ENCODE peak calls at places on chromosomes 2 and 18, in seven cellular contexts. F, G, S, I, R, B and E are unnamed samples.

GRCh38 chr18:79400091-79400590 is 4.4 kb downstream of the NFATC1 start:
- DNase-seq in F (peak; percentile 58), G (peak; percentile 66), S (no peak), I (peak; percentile 74), R (no peak), B (no peak), E (peak; percentile 72)

GRCh38 chr2:128196026-128196822 is 105.2 kb downstream of the UGGT1 start:
- DNase-seq in F (peak; percentile 52), G (no peak), S (no peak), I (no peak), R (peak; percentile 47), B (no peak), E (no peak)

GRCh38 chr2:170925923-170926322 is 3.1 kb upstream of the GORASP2 start:
- DNase-seq in F (no peak), G (no peak), S (no peak), I (no peak), R (no peak), B (no peak), E (no peak)

GRCh38 chr2:100425107-100425506 is 7.6 kb upstream of the CHST10 start:
- DNase-seq in F (no peak), G (no peak), S (no peak), I (no peak), R (no peak), B (no peak), E (no peak)

GRCh38 chr2:212538156-212539144 is at the start of gene ERBB4:
- DNase-seq in F (peak; percentile 56), G (no peak), S (peak; percentile 51), I (no peak), R (no peak), B (no peak), E (no peak)

GRCh38 chr2:174972924-174973323 is 32.3 kb downstream of the CHN1 start:
- DNase-seq in F (no peak), G (no peak), S (no peak), I (no peak), R (no peak), B (no peak), E (no peak)

GRCh38 chr18:21167641-21168372 is 56.2 kb upstream of the ROCK1 start:
- DNase-seq in F (peak; percentile 63), G (no peak), S (no peak), I (no peak), R (peak; percentile 24), B (no peak), E (no peak)

GRCh38 chr2:27776097-27776496 is 4.6 kb downstream of the MRPL33 start:
- DNase-seq in F (no peak), G (no peak), S (no peak), I (no peak), R (no peak), B (no peak), E (no peak)

GRCh38 chr2:178473931-178474330 is 4.5 kb downstream of the FKBP7 start:
- DNase-seq in F (no peak), G (no peak), S (no peak), I (no peak), R (no peak), B (no peak), E (no peak)

GRCh38 chr18:76131738-76132137 is 363.3 kb downstream of the ZNF516 start:
- DNase-seq in F (no peak), G (no peak), S (no peak), I (no peak), R (no peak), B (no peak), E (no peak)

GRCh38 chr2:120421830-120422175 is 75.9 kb downstream of the INHBB start:
- DNase-seq in F (peak; percentile 44), G (no peak), S (no peak), I (no peak), R (no peak), B (no peak), E (no peak)

GRCh38 chr18:1244397-1245122 is 339.9 kb downstream of the ADCYAP1 start:
- DNase-seq in F (no peak), G (no peak), S (no peak), I (no peak), R (no peak), B (no peak), E (no peak)

GRCh38 chr2:2872309-2872617 is 505.4 kb downstream of the EIPR1 start:
- DNase-seq in F (no peak), G (no peak), S (no peak), I (no peak), R (no peak), B (no peak), E (no peak)

GRCh38 chr2:85861180-85861579 is 27.6 kb downstream of the ST3GAL5 start:
- DNase-seq in F (no peak), G (no peak), S (no peak), I (no peak), R (no peak), B (peak; percentile 55), E (no peak)

GRCh38 chr2:195108182-195108581 is 548.8 kb upstream of the SLC39A10 start:
- DNase-seq in F (no peak), G (no peak), S (no peak), I (no peak), R (no peak), B (no peak), E (no peak)
- TF ChIP-seq TAF1 in F (no peak), G (no peak), S (no peak), I (no peak), R (no peak), B (no peak), E (no peak)

GRCh38 chr18:63111549-63112402 is 207.8 kb downstream of the BCL2 start:
- DNase-seq in F (no peak), G (no peak), S (no peak), I (no peak), R (no peak), B (no peak), E (no peak)
- TF ChIP-seq TAF1 in F (no peak), G (no peak), S (no peak), I (no peak), R (no peak), B (no peak), E (no peak)

GRCh38 chr2:152134488-152135280 is 35.8 kb upstream of the CACNB4 start:
- DNase-seq in F (no peak), G (no peak), S (no peak), I (no peak), R (peak; percentile 42), B (peak; percentile 28), E (no peak)
- TF ChIP-seq TAF1 in F (no peak), G (no peak), S (no peak), I (no peak), R (no peak), B (no peak), E (no peak)

DNA sequence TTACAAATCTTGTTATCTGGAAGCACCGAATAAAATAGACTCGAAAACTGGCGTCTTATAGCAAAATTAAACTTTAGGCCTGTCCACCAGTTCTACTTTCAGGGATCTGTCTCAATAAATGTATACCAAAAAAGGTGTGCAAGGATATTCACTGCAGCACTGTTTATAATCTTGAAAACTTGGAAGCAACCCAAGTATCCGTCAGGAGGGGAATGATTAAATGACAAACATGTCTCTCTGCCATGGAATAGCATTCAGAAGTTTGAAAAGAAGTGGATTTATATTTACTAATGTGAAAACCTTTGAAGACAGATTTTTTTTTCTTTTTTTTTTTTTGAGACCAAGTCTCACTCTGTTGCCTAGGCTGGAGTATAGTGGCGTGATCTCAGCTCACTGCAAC is 32.3 kb upstream of the SATB2 start:
- DNase-seq in F (no peak), G (no peak), S (no peak), I (no peak), R (no peak), B (no peak), E (no peak)
- TF ChIP-seq TAF1 in F (no peak), G (no peak), S (no peak), I (no peak), R (no peak), B (no peak), E (no peak)

GRCh38 chr2:171966688-171967087 is 33.1 kb upstream of the METAP1D start:
- DNase-seq in F (no peak), G (no peak), S (no peak), I (no peak), R (no peak), B (no peak), E (no peak)

GRCh38 chr2:171968509-171968908 is 31.2 kb upstream of the METAP1D start:
- DNase-seq in F (no peak), G (no peak), S (no peak), I (no peak), R (no peak), B (no peak), E (no peak)

DNA sequence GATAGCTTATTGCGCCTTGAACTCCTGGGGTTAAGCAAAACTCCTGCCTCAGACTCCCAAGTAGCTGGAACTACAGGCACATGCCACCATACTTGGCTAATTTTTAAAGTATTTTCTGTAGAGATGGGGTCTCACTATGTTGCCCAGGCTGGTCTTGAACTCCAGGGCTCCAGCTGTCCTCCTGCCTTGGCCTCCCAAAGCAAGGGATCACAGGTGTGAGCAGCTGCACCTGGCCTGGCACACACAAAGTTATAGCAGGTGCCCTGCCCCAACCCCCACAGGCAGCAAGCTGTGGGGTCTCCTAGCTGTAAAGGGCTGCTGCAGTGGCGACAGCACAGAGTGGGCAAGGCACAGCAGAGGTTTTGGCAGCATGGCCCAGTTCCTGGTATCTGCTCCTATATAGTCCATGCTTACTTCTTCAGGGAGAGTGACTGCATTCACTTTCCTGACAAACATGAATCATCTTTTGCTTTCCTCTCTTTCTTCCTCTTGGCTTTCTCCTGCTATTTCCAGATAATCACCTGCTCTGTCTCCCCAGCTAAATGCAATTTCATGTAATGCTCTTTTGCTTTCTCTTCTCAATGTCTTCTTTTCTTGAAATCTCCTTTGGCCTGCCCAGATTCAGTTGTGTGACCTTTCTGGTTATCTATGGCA is 27.3 kb upstream of the METAP1D start:
- DNase-seq in F (no peak), G (no peak), S (no peak), I (no peak), R (no peak), B (no peak), E (no peak)
- TF ChIP-seq TAF1 in F (no peak), G (no peak), S (no peak), I (no peak), R (no peak), B (no peak), E (no peak)

GRCh38 chr2:240525802-240526201 is 32.0 kb downstream of the ANKMY1 start:
- DNase-seq in F (peak; percentile 13), G (no peak), S (no peak), I (no peak), R (no peak), B (no peak), E (no peak)
- TF ChIP-seq TAF1 in F (no peak), G (no peak), S (no peak), I (no peak), R (no peak), B (no peak), E (no peak)

DNA sequence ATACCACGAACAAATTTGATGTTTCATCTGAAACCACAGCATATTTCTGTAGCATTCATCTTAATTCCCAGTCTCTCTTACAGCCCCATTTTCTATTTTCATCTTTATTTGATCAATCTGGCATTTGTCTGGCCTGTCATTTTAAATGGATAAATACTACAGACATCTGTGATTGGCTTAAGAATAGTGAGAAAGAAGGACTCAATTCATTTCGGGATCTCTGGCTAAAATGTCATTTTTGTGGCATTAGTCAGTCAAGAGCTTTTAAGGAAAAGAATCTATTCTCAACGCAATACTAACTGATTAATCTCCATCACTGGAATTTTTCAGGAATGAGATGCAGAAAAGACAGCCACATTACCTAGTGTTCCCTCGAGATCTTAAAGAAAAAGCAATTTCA is 585.9 kb downstream of the IRS1 start:
- DNase-seq in F (no peak), G (no peak), S (no peak), I (no peak), R (no peak), B (no peak), E (no peak)
- TF ChIP-seq TAF1 in F (no peak), G (no peak), S (no peak), I (no peak), R (no peak), B (no peak), E (no peak)